ENCODE peak calls at places on chromosomes 3 and 15, in ten cellular contexts. L is tibial nerve, O is A549, C is stomach, G is suprapubic skin, I is ovary, F is H1, R is transverse colon, A is K562, Y is sigmoid colon. J is an unnamed sample.

GRCh38 chr3:134328147-134328591 is 46.1 kb downstream of the AMOTL2 start:
- DNase-seq in L (no peak), A (no peak), C (no peak), G (no peak), Y (peak), F (no peak), R (no peak), O (no peak), I (no peak), J (no peak)

GRCh38 chr15:62262305-62262941 is 97.3 kb upstream of the C2CD4B start:
- DNase-seq in G (no peak), F (no peak), R (no peak), L (no peak), O (no peak), I (no peak), Y (no peak), A (no peak), C (no peak), J (no peak)

GRCh38 chr15:78301326-78301725 is 1.9 kb upstream of the SKIC8 start:
- DNase-seq in G (no peak), A (no peak), O (no peak), C (no peak), I (no peak), F (no peak), R (no peak), L (no peak), Y (no peak), J (no peak)

GRCh38 chr3:191882289-191882688 is 421.3 kb downstream of the PYDC2 start:
- DNase-seq in L (no peak), R (no peak), O (no peak), Y (no peak), F (no peak), I (no peak), C (no peak), A (no peak), G (no peak), J (no peak)

GRCh38 chr15:89566621-89567294 is 8.5 kb upstream of the TICRR start:
- DNase-seq in O (no peak), A (no peak), Y (no peak), I (no peak), C (no peak), L (no peak), G (no peak), F (no peak), R (no peak), J (no peak)

GRCh38 chr3:122576174-122576940 is 1.1 kb upstream of the PARP15 start:
- DNase-seq in O (no peak), R (no peak), I (no peak), G (no peak), A (no peak), F (no peak), Y (no peak), L (no peak), C (no peak), J (no peak)

GRCh38 chr3:76400141-76400540 is 614.8 kb upstream of the ZNF717 start:
- DNase-seq in O (no peak), G (no peak), R (no peak), C (no peak), L (no peak), A (no peak), Y (no peak), I (no peak), F (no peak), J (no peak)

GRCh38 chr15:95018888-95019545 is 787.7 kb downstream of the MCTP2 start:
- DNase-seq in G (no peak), L (no peak), F (no peak), Y (no peak), A (no peak), C (no peak), O (no peak), R (no peak), I (no peak), J (no peak)

GRCh38 chr15:74826372-74826819 is at the start of gene CPLX3:
- DNase-seq in A (peak), O (no peak), F (peak), C (peak), L (no peak), R (peak), Y (no peak), I (peak), G (no peak), J (no peak)

GRCh38 chr3:81300324-81300927 is 461.0 kb downstream of the GBE1 start:
- DNase-seq in F (no peak), R (no peak), C (no peak), G (no peak), A (no peak), L (no peak), O (no peak), Y (no peak), I (no peak), J (no peak)

GRCh38 chr3:157856078-157856939 is 249.9 kb downstream of the SHOX2 start:
- DNase-seq in O (no peak), G (no peak), Y (no peak), F (no peak), L (no peak), A (no peak), R (no peak), I (no peak), C (no peak), J (no peak)

GRCh38 chr15:34154725-34155204 is 52.9 kb downstream of the PGBD4 start:
- DNase-seq in C (no peak), L (no peak), F (no peak), G (no peak), I (no peak), O (peak), Y (no peak), A (no peak), R (no peak), J (no peak)

GRCh38 chr3:185764168-185764988 is 60.5 kb downstream of the IGF2BP2 start:
- DNase-seq in F (no peak), C (no peak), L (no peak), R (no peak), G (no peak), Y (no peak), O (no peak), A (no peak), I (peak), J (no peak)

GRCh38 chr15:59227021-59227420 is 20.4 kb downstream of the LDHAL6B start:
- DNase-seq in C (no peak), A (no peak), F (peak), R (no peak), I (no peak), Y (no peak), L (no peak), O (no peak), G (no peak), J (peak)

GRCh38 chr3:150411971-150412370 is 3.9 kb downstream of the TSC22D2 start:
- DNase-seq in L (no peak), Y (no peak), C (no peak), A (no peak), G (no peak), F (no peak), I (no peak), R (no peak), O (no peak), J (no peak)

GRCh38 chr3:6732807-6733206 is 128.1 kb upstream of the GRM7 start:
- DNase-seq in R (no peak), A (no peak), L (no peak), F (no peak), Y (no peak), O (no peak), C (no peak), I (no peak), G (no peak), J (no peak)

GRCh38 chr3:47930979-47931378 is 85.2 kb downstream of the MAP4 start:
- DNase-seq in L (no peak), A (no peak), O (no peak), Y (no peak), F (no peak), I (no peak), R (no peak), G (no peak), C (no peak), J (no peak)

GRCh38 chr15:57867970-57868791 is 161.7 kb downstream of the POLR2M start:
- DNase-seq in O (no peak), Y (no peak), G (no peak), L (no peak), R (no peak), C (no peak), A (no peak), I (no peak), F (no peak), J (peak)

GRCh38 chr3:106560451-106560966 is 691.7 kb upstream of the CBLB start:
- DNase-seq in O (peak), I (no peak), C (no peak), Y (no peak), G (no peak), A (no peak), F (no peak), L (no peak), R (no peak), J (no peak)

GRCh38 chr3:16294854-16295253 is 29.8 kb downstream of the OXNAD1 start:
- DNase-seq in G (no peak), R (no peak), F (no peak), A (no peak), L (no peak), O (no peak), C (no peak), I (no peak), Y (no peak), J (no peak)

GRCh38 chr15:51782357-51782896 is 31.0 kb downstream of the TMOD2 start:
- DNase-seq in A (peak), O (peak), G (no peak), Y (no peak), L (no peak), F (no peak), C (no peak), I (no peak), R (no peak), J (no peak)

GRCh38 chr15:65732698-65733097 is 59.4 kb downstream of the DENND4A start:
- DNase-seq in G (no peak), Y (no peak), L (no peak), C (no peak), O (no peak), I (no peak), A (no peak), R (no peak), F (no peak), J (no peak)

GRCh38 chr15:70584838-70585706 is 178.3 kb downstream of the UACA start:
- DNase-seq in I (no peak), L (no peak), R (no peak), F (peak), O (peak), A (no peak), G (peak), Y (no peak), C (peak), J (no peak)

GRCh38 chr15:90362936-90363212 is 10.8 kb downstream of the ZNF774 start:
- DNase-seq in R (no peak), A (no peak), G (no peak), Y (peak), C (no peak), O (no peak), L (no peak), I (no peak), F (no peak), J (no peak)

GRCh38 chr3:189772584-189772983 is 141.4 kb downstream of the TP63 start:
- DNase-seq in Y (no peak), F (no peak), G (no peak), L (no peak), C (no peak), O (no peak), I (no peak), R (no peak), A (no peak), J (no peak)

GRCh38 chr3:69370156-69370944 is 15.5 kb downstream of the FRMD4B start:
- DNase-seq in O (no peak), C (peak), G (peak), F (no peak), I (peak), R (peak), A (no peak), Y (peak), L (no peak), J (no peak)

GRCh38 chr3:162437480-162437879 is 940.9 kb downstream of the OTOL1 start:
- DNase-seq in O (no peak), F (no peak), C (no peak), I (no peak), Y (no peak), G (no peak), R (no peak), A (no peak), L (no peak), J (no peak)

GRCh38 chr3:62210016-62210415 is 163.3 kb downstream of the FEZF2 start:
- DNase-seq in L (no peak), Y (no peak), G (no peak), O (no peak), I (no peak), C (no peak), A (no peak), F (no peak), R (no peak), J (no peak)

GRCh38 chr3:174957081-174957480 is 97.9 kb downstream of the NAALADL2 start:
- DNase-seq in F (no peak), L (no peak), I (no peak), O (no peak), Y (no peak), C (no peak), G (no peak), R (no peak), A (no peak), J (no peak)

GRCh38 chr15:88126695-88127476 is 129.7 kb downstream of the NTRK3 start:
- DNase-seq in I (no peak), Y (no peak), F (no peak), G (no peak), A (no peak), L (peak), C (no peak), O (no peak), R (no peak), J (no peak)

GRCh38 chr15:100958326-100959065 is 39.3 kb downstream of the LRRK1 start:
- DNase-seq in A (no peak), C (no peak), G (no peak), L (no peak), Y (no peak), F (no peak), R (no peak), O (peak), I (no peak), J (no peak)

GRCh38 chr15:48644498-48644826 is 1.0 kb downstream of the FBN1 start:
- DNase-seq in G (peak), C (no peak), O (no peak), Y (peak), A (no peak), F (no peak), L (no peak), R (no peak), I (no peak), J (no peak)

GRCh38 chr3:132660056-132660744 is at the start of gene UBA5:
- DNase-seq in L (peak), C (peak), O (peak), F (peak), Y (peak), A (peak), G (peak), I (peak), R (peak), J (peak)

GRCh38 chr3:150460484-150460883 is 52.4 kb downstream of the TSC22D2 start:
- DNase-seq in L (no peak), R (no peak), Y (no peak), C (no peak), O (no peak), F (no peak), I (no peak), G (no peak), A (no peak), J (no peak)

GRCh38 chr3:16085884-16086608 is 88.4 kb upstream of the GALNT15 start:
- DNase-seq in G (no peak), C (no peak), F (no peak), A (no peak), Y (peak), L (peak), O (no peak), R (no peak), I (peak), J (no peak)

GRCh38 chr3:100492810-100493140 is 356 bp downstream of the TMEM45A start:
- DNase-seq in O (no peak), A (no peak), F (no peak), C (no peak), I (no peak), L (no peak), R (no peak), G (no peak), Y (no peak), J (no peak)

GRCh38 chr3:100496711-100497261 is 4.4 kb downstream of the TMEM45A start:
- DNase-seq in Y (no peak), C (no peak), L (no peak), I (no peak), G (no peak), F (no peak), O (no peak), A (no peak), R (no peak), J (no peak)

GRCh38 chr3:100489118-100489517 is 3.3 kb upstream of the TMEM45A start:
- DNase-seq in O (no peak), R (no peak), I (no peak), L (no peak), G (no peak), A (no peak), C (no peak), Y (no peak), F (no peak), J (no peak)

GRCh38 chr3:100486808-100487207 is 5.6 kb upstream of the TMEM45A start:
- DNase-seq in F (no peak), R (no peak), O (no peak), Y (no peak), I (no peak), G (no peak), A (no peak), L (no peak), C (no peak), J (no peak)

GRCh38 chr3:100492059-100492809 is at the start of gene TMEM45A:
- DNase-seq in C (peak), Y (peak), G (peak), O (peak), R (peak), I (peak), A (peak), L (peak), F (peak), J (peak)
- TF ChIP-seq POLR2A in C (no peak), Y (peak), G (peak), O (peak), R (peak), I (peak), A (peak), L (peak), F (peak), J (no peak)

GRCh38 chr3:156611870-156612494 is 57.1 kb upstream of the SSR3 start:
- DNase-seq in L (no peak), I (no peak), C (no peak), F (no peak), Y (no peak), O (no peak), A (no peak), R (no peak), G (no peak), J (no peak)

GRCh38 chr3:156608601-156609000 is 53.7 kb upstream of the SSR3 start:
- DNase-seq in Y (no peak), G (no peak), A (no peak), C (no peak), I (no peak), F (no peak), R (no peak), L (no peak), O (no peak), J (peak)

GRCh38 chr3:156610154-156610553 is 55.2 kb upstream of the SSR3 start:
- DNase-seq in Y (no peak), F (no peak), R (no peak), C (no peak), I (no peak), L (no peak), A (no peak), O (no peak), G (no peak), J (peak)

GRCh38 chr3:156609115-156609514 is 54.2 kb upstream of the SSR3 start:
- DNase-seq in O (no peak), I (no peak), R (no peak), L (no peak), C (no peak), Y (no peak), F (no peak), G (no peak), A (no peak), J (no peak)

DNA sequence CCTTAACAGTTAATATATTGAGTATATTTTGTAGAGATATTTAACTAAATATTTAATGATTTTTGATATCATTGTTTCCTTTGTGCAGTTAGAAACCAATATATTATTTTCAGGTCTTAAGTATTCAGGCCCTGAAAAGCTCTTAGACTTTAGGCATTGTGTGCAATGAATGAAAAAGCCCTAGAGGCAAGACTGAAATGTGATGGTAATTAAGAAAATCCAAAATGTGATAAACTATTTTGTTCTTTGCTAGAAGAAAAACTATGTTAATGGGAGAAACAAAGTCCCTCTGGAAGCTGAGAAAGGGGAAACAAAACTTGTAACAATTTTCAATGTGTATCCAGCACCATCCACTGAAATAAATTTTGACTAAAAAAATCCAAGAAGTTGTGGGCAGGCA is 54.6 kb upstream of the SSR3 start:
- DNase-seq in R (no peak), G (no peak), Y (no peak), L (no peak), A (no peak), C (no peak), I (no peak), F (no peak), O (no peak), J (no peak)
- H3K27ac ChIP-seq in R (no peak), G (no peak), Y (no peak), L (no peak), A (no peak), C (no peak), I (no peak), F (no peak), O (no peak), J (no peak)

GRCh38 chr15:50180578-50180977 is 1.4 kb upstream of the SLC27A2 start:
- DNase-seq in C (no peak), O (no peak), R (no peak), F (no peak), A (no peak), Y (no peak), G (no peak), I (no peak), L (no peak), J (no peak)

GRCh38 chr15:50180091-50180490 is 1.9 kb upstream of the SLC27A2 start:
- DNase-seq in F (no peak), I (no peak), O (no peak), G (no peak), C (no peak), L (no peak), Y (no peak), A (no peak), R (no peak), J (no peak)

GRCh38 chr15:50181983-50182232 is at the start of gene SLC27A2:
- DNase-seq in R (peak), O (peak), L (no peak), Y (no peak), C (peak), I (peak), G (no peak), F (no peak), A (peak), J (no peak)

GRCh38 chr15:50182233-50183013 is 427 bp downstream of the SLC27A2 start:
- DNase-seq in G (no peak), C (peak), L (no peak), O (peak), Y (no peak), R (peak), F (peak), I (peak), A (peak), J (no peak)

GRCh38 chr15:50181206-50181982 is 602 bp upstream of the SLC27A2 start:
- DNase-seq in O (no peak), Y (no peak), G (no peak), R (no peak), A (no peak), F (peak), L (no peak), C (no peak), I (no peak), J (no peak)
- TF ChIP-seq EP300 in O (no peak), Y (no peak), G (no peak), R (no peak), A (no peak), F (no peak), L (no peak), C (no peak), I (no peak), J (no peak)

GRCh38 chr3:99875925-99876781 is 58.5 kb downstream of the CMSS1 start:
- DNase-seq in I (peak), F (peak), L (peak), A (peak), G (peak), R (peak), O (peak), C (peak), Y (peak), J (peak)
- TF ChIP-seq POLR2A in I (peak), F (peak), L (peak), A (peak), G (peak), R (peak), O (no peak), C (no peak), Y (peak), J (peak)

DNA sequence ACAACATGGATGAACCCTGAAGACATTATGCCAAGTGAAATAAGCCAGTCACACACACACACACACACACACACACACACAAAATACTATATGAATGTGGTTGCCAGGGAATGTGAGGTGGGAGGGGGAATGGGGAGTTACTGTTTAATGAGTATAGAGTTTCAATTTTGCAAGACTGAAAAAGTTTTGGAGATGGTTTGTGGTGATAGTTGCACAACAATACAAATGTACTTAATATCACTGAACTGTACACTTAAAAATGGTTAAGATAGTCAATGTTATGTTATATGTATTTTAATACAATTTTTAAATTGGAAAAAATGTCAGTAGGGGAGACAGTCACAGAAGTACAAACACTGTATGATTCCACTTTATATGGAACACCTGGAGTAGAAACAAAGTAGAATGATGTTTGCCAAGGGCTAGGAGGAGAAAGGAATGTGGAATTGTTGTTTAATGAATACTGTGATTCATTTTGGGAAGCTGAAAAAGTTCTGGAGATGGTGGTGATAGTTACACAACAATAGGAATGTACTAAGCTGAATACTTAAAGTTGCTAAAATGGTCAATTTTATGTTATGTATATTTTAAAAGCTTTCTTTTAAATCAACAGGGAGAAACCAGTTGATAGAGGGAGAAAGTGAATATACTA is 76.6 kb downstream of the RPL39L start:
- DNase-seq in Y (no peak), L (no peak), G (no peak), A (no peak), C (no peak), O (no peak), I (no peak), R (no peak), F (no peak), J (no peak)
- H3K27ac ChIP-seq in Y (no peak), L (no peak), G (peak), A (no peak), C (no peak), O (peak), I (no peak), R (no peak), F (no peak), J (no peak)

J was measured in esophagus muscularis mucosa.